ENCODE peak calls at places on chromosomes 13 and 19, in eight cellular contexts. I is cardiac fibroblast, U is RWPE1, Z is psoas muscle, C is endodermal cell, P is stomach, W is Calu3, F is omental fat pad. S is an unnamed sample.

GRCh38 chr13:109700176-109700575 is 86.2 kb downstream of the IRS2 start:
- DNase-seq in I (peak), U (peak), Z (peak), C (peak), P (peak), W (peak), F (no peak), S (no peak)

GRCh38 chr19:43439183-43440063 is 24.7 kb downstream of the TEX101 start:
- DNase-seq in I (peak), U (peak), Z (no peak), C (no peak), P (no peak), W (peak), F (no peak), S (no peak)

GRCh38 chr13:111184685-111185401 is 69.7 kb downstream of the ARHGEF7 start:
- DNase-seq in I (peak), U (no peak), Z (no peak), C (no peak), P (no peak), W (no peak), F (no peak), S (no peak)

GRCh38 chr13:56953965-56954364 is 186.8 kb upstream of the PRR20A start:
- DNase-seq in I (no peak), U (peak), Z (no peak), C (no peak), P (no peak), W (no peak), F (no peak), S (no peak)

GRCh38 chr19:10744848-10745293 is 27.0 kb downstream of the DNM2 start:
- DNase-seq in I (no peak), U (no peak), Z (no peak), C (no peak), P (peak), W (no peak), F (no peak), S (no peak)

GRCh38 chr13:111415216-111415615 is 94.8 kb downstream of the TEX29 start:
- DNase-seq in I (no peak), U (no peak), Z (no peak), C (no peak), P (no peak), W (no peak), F (no peak), S (no peak)

GRCh38 chr19:41319500-41320184 is 9.7 kb downstream of the CCDC97 start:
- DNase-seq in I (no peak), U (no peak), Z (no peak), C (peak), P (no peak), W (no peak), F (no peak), S (no peak)

GRCh38 chr13:110246530-110246929 is 60.4 kb downstream of the COL4A1 start:
- DNase-seq in I (no peak), U (no peak), Z (no peak), C (no peak), P (no peak), W (no peak), F (no peak), S (no peak)

GRCh38 chr13:35697281-35697680 is 220.8 kb upstream of the MAB21L1 start:
- DNase-seq in I (no peak), U (no peak), Z (no peak), C (peak), P (no peak), W (no peak), F (no peak), S (no peak)

GRCh38 chr13:109209526-109209925 is 576.9 kb downstream of the IRS2 start:
- DNase-seq in I (no peak), U (no peak), Z (no peak), C (no peak), P (no peak), W (no peak), F (no peak), S (no peak)

GRCh38 chr13:111353508-111353907 is 33.1 kb downstream of the TEX29 start:
- DNase-seq in I (no peak), U (no peak), Z (no peak), C (no peak), P (no peak), W (no peak), F (no peak), S (no peak)

GRCh38 chr13:51449018-51449417 is 3.8 kb downstream of the INTS6 start:
- DNase-seq in I (no peak), U (no peak), Z (no peak), C (no peak), P (no peak), W (no peak), F (no peak), S (no peak)

GRCh38 chr13:54949735-54950134 is 1921.1 kb downstream of the OLFM4 start:
- DNase-seq in I (no peak), U (peak), Z (no peak), C (no peak), P (no peak), W (no peak), F (no peak), S (no peak)

GRCh38 chr13:109673477-109673876 is 112.9 kb downstream of the IRS2 start:
- DNase-seq in I (peak), U (no peak), Z (no peak), C (no peak), P (no peak), W (no peak), F (no peak), S (no peak)

GRCh38 chr13:111335263-111335662 is 14.8 kb downstream of the TEX29 start:
- DNase-seq in I (no peak), U (no peak), Z (no peak), C (peak), P (no peak), W (no peak), F (no peak), S (no peak)

GRCh38 chr19:16067205-16067938 is 8.9 kb upstream of the TPM4 start:
- DNase-seq in I (peak), U (peak), Z (peak), C (no peak), P (peak), W (peak), F (no peak), S (no peak)

GRCh38 chr13:79522583-79522982 is 41.6 kb downstream of the NDFIP2 start:
- DNase-seq in I (peak), U (no peak), Z (no peak), C (no peak), P (no peak), W (no peak), F (no peak), S (no peak)

GRCh38 chr13:52713894-52714293 is 25.7 kb downstream of the CNMD start:
- DNase-seq in I (no peak), U (no peak), Z (no peak), C (no peak), P (no peak), W (no peak), F (no peak), S (no peak)

GRCh38 chr19:45716314-45717130 is 14.2 kb downstream of the FBXO46 start:
- DNase-seq in I (peak), U (peak), Z (no peak), C (peak), P (no peak), W (peak), F (no peak), S (no peak)

GRCh38 chr13:21106089-21106488 is 44.7 kb upstream of the LATS2 start:
- DNase-seq in I (peak), U (no peak), Z (no peak), C (no peak), P (no peak), W (no peak), F (no peak), S (no peak)

GRCh38 chr19:57406516-57407123 is 4.3 kb upstream of the ZNF17 start:
- DNase-seq in I (peak), U (peak), Z (peak), C (peak), P (peak), W (peak), F (peak), S (peak)

GRCh38 chr19:21758296-21758695 is 9.1 kb downstream of the ZNF100 start:
- DNase-seq in I (no peak), U (no peak), Z (no peak), C (no peak), P (no peak), W (no peak), F (no peak), S (no peak)
- TF ChIP-seq CTCF in I (no peak), U (no peak), Z (no peak), C (no peak), P (no peak), W (no peak), F (no peak), S (no peak)

GRCh38 chr19:27694361-27695055 is 1518.4 kb downstream of the UQCRFS1 start:
- DNase-seq in I (no peak), U (no peak), Z (no peak), C (no peak), P (no peak), W (no peak), F (no peak), S (no peak)
- TF ChIP-seq CTCF in I (no peak), U (no peak), Z (no peak), C (no peak), P (no peak), W (no peak), F (no peak), S (no peak)

GRCh38 chr19:53311897-53312296 is 21.7 kb upstream of the ZNF845 start:
- DNase-seq in I (no peak), U (no peak), Z (no peak), C (no peak), P (no peak), W (no peak), F (no peak), S (no peak)

GRCh38 chr19:53311044-53311443 is 22.5 kb upstream of the ZNF845 start:
- DNase-seq in I (no peak), U (no peak), Z (no peak), C (no peak), P (no peak), W (no peak), F (no peak), S (peak)

DNA sequence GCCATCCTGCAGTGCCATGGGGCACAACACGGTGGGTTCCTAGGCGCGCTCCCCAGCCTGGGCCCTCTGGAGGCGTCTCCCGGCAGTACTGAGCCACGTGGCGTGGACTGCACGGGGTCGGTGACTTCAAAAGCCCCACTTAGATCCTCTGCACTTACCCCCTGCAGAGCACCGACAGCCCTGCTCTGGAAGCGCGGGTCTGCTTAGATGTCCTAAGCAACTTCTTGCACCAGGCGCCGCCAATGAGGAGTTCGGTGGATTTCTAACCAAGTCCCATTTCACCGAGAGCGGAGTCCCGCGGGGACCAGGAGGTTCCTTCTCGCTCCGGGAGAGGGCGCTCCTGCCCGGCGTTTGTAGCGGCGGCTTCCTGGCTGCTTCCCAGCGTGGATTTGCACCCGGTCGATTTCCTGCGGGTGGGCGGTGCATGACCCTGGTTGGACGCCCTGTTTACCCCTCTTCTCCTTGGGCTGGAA is 25.2 kb upstream of the ZNF845 start:
- DNase-seq in I (peak), U (no peak), Z (no peak), C (peak), P (no peak), W (no peak), F (no peak), S (peak)
- TF ChIP-seq CTCF in I (peak), U (no peak), Z (peak), C (peak), P (no peak), W (no peak), F (no peak), S (peak)

GRCh38 chr19:13859361-13859880 is 17.5 kb upstream of the NANOS3 start:
- DNase-seq in I (peak), U (no peak), Z (no peak), C (no peak), P (no peak), W (no peak), F (no peak), S (no peak)
- TF ChIP-seq CTCF in I (no peak), U (no peak), Z (no peak), C (no peak), P (no peak), W (no peak), F (no peak), S (no peak)

GRCh38 chr19:18477042-18477760 is 39.3 kb upstream of the ISYNA1 start:
- DNase-seq in I (no peak), U (no peak), Z (no peak), C (no peak), P (no peak), W (no peak), F (no peak), S (no peak)
- TF ChIP-seq CTCF in I (peak), U (no peak), Z (peak), C (peak), P (no peak), W (no peak), F (no peak), S (peak)

GRCh38 chr19:1505012-1505411 is 7.8 kb downstream of the ADAMTSL5 start:
- DNase-seq in I (no peak), U (no peak), Z (no peak), C (no peak), P (no peak), W (no peak), F (no peak), S (no peak)

GRCh38 chr19:1502433-1503088 is 10.3 kb downstream of the ADAMTSL5 start:
- DNase-seq in I (no peak), U (no peak), Z (no peak), C (no peak), P (no peak), W (no peak), F (no peak), S (no peak)

GRCh38 chr19:1501200-1501595 is 10.2 kb downstream of the REEP6 start:
- DNase-seq in I (no peak), U (no peak), Z (no peak), C (no peak), P (no peak), W (peak), F (no peak), S (no peak)

GRCh38 chr19:1503925-1504430 is 8.8 kb downstream of the ADAMTSL5 start:
- DNase-seq in I (no peak), U (no peak), Z (no peak), C (no peak), P (no peak), W (no peak), F (no peak), S (no peak)

DNA sequence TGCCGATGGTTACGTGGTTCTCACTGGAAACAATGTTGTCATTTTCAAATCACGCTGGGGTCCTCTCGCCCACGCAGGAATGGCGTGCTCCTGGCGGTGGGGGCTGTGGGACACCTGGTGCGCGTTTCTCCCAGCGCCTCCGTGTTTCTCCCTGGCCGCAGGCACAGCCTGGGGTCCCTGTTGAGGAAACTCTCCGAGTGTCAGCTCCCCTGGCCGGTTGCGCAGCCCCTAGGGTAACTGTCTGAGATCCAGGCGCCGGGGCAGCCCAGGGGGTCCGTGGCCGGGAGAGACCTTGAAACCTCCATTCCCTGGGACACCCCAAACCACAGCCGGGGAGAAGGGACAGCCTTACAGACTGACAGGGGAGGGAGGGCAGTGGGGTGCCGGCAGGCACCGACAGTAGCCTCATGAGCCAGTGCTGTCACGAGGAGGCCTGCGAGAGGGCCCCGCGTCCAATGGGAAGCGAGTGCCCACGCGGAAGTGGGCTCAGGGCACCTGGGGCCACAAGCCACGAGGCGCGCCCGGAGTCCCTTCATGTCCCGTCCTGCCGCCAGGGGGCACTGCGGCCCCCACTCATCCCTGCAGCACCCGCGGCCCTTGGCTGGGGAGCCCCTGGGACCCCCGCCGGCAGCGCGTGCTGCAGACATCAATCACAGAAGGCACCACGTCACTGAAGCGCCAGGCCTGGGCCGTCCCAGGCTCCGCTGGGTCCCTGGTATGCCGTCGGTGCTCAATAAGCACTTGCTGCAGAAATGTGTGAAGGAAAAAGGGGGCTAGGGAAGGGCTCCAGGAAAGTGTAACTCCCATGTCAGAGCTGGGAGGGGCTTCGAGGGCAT is 9.5 kb downstream of the ADAMTSL5 start:
- DNase-seq in I (peak), U (no peak), Z (peak), C (peak), P (peak), W (peak), F (no peak), S (no peak)
- TF ChIP-seq CTCF in I (peak), U (peak), Z (peak), C (peak), P (no peak), W (peak), F (no peak), S (peak)

DNA sequence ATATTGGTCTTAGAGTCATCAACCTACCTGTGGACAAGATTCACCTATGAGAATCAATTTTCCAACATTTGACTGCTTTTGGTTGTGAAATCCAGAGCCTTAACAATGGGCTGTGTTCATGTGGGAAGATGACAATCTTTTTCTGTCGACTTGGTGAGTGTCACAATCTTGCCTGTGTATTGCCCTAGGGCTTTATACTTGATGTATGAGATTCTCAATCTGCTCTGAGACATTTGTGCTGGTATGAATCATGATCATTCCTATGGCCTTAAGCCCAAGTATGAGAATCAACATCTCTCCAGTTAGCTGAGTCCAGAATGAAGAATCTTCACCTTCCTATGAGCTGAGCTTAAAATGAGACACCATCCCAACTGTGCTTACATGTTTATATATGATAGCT is 68.7 kb downstream of the ZNF726 start:
- DNase-seq in I (no peak), U (no peak), Z (no peak), C (no peak), P (no peak), W (no peak), F (no peak), S (no peak)
- TF ChIP-seq CTCF in I (no peak), U (no peak), Z (no peak), C (no peak), P (no peak), W (no peak), F (no peak), S (no peak)

GRCh38 chr13:78131811-78132210 is 213.2 kb upstream of the EDNRB start:
- DNase-seq in I (peak), U (no peak), Z (no peak), C (no peak), P (no peak), W (no peak), F (no peak), S (no peak)
- TF ChIP-seq CTCF in I (peak), U (peak), Z (no peak), C (peak), P (no peak), W (no peak), F (no peak), S (peak)

S was measured in D721Med.